ENCODE peak calls at places on chromosomes 13 and 19, in six cellular contexts. One of them, this sample, is unnamed.

GRCh38 chr19:3162418-3163229 is 15.9 kb upstream of the S1PR4 start:
- DNase-seq in fibroblast of lung: no peak
- DNase-seq in H9: no peak
- DNase-seq in K562: peak; percentile 47
- DNase-seq in IMR-90: no peak
- DNase-seq in PC-3: peak; percentile 14
- DNase-seq in this sample: no peak

GRCh38 chr13:88042489-88042888 is 371.3 kb downstream of the SLITRK5 start:
- DNase-seq in fibroblast of lung: peak; percentile 66
- DNase-seq in H9: no peak
- DNase-seq in K562: no peak
- DNase-seq in IMR-90: no peak
- DNase-seq in PC-3: peak; percentile 6
- DNase-seq in this sample: no peak

GRCh38 chr13:105925496-105925895 is 610.0 kb downstream of the EFNB2 start:
- DNase-seq in fibroblast of lung: peak; percentile 82
- DNase-seq in H9: no peak
- DNase-seq in K562: no peak
- DNase-seq in IMR-90: peak; percentile 83
- DNase-seq in PC-3: peak; percentile 30
- DNase-seq in this sample: no peak

GRCh38 chr19:45763691-45764294 is 5.3 kb downstream of the SIX5 start:
- DNase-seq in fibroblast of lung: no peak
- DNase-seq in H9: no peak
- DNase-seq in K562: no peak
- DNase-seq in IMR-90: no peak
- DNase-seq in PC-3: no peak
- DNase-seq in this sample: no peak

GRCh38 chr19:38284422-38284821 is 19.6 kb upstream of the C19orf33 start:
- DNase-seq in fibroblast of lung: no peak
- DNase-seq in H9: no peak
- DNase-seq in K562: no peak
- DNase-seq in IMR-90: no peak
- DNase-seq in PC-3: no peak
- DNase-seq in this sample: no peak

GRCh38 chr19:34588249-34588648 is 88.7 kb downstream of the SCGB2B2 start:
- DNase-seq in fibroblast of lung: no peak
- DNase-seq in H9: no peak
- DNase-seq in K562: no peak
- DNase-seq in IMR-90: no peak
- DNase-seq in PC-3: peak; percentile 38
- DNase-seq in this sample: no peak

GRCh38 chr13:30739646-30740642 is 4.6 kb downstream of the ALOX5AP start:
- DNase-seq in fibroblast of lung: peak; percentile 99
- DNase-seq in H9: no peak
- DNase-seq in K562: peak; percentile 8
- DNase-seq in IMR-90: peak; percentile 95
- DNase-seq in PC-3: peak; percentile 94
- DNase-seq in this sample: peak; percentile 35

GRCh38 chr19:56840452-56841193 is at the start of the genes PEG3 and ZIM2:
- DNase-seq in fibroblast of lung: no peak
- DNase-seq in H9: no peak
- DNase-seq in K562: no peak
- DNase-seq in IMR-90: no peak
- DNase-seq in PC-3: no peak
- DNase-seq in this sample: no peak

GRCh38 chr13:112693831-112694497 is 4.1 kb downstream of the ATP11A start:
- DNase-seq in fibroblast of lung: peak; percentile 88
- DNase-seq in H9: peak; percentile 31
- DNase-seq in K562: no peak
- DNase-seq in IMR-90: peak; percentile 90
- DNase-seq in PC-3: peak; percentile 22
- DNase-seq in this sample: peak; percentile 35

GRCh38 chr19:30074741-30075460 is 132.9 kb downstream of the URI1 start:
- DNase-seq in fibroblast of lung: peak; percentile 5
- DNase-seq in H9: no peak
- DNase-seq in K562: no peak
- DNase-seq in IMR-90: no peak
- DNase-seq in PC-3: no peak
- DNase-seq in this sample: no peak

GRCh38 chr13:38883783-38884182 is 106.8 kb downstream of the STOML3 start:
- DNase-seq in fibroblast of lung: peak; percentile 90
- DNase-seq in H9: no peak
- DNase-seq in K562: no peak
- DNase-seq in IMR-90: no peak
- DNase-seq in PC-3: no peak
- DNase-seq in this sample: peak; percentile 18

GRCh38 chr13:110680852-110681251 is 25.1 kb downstream of the CARS2 start:
- DNase-seq in fibroblast of lung: no peak
- DNase-seq in H9: peak; percentile 62
- DNase-seq in K562: peak; percentile 30
- DNase-seq in IMR-90: no peak
- DNase-seq in PC-3: peak; percentile 26
- DNase-seq in this sample: peak; percentile 46

GRCh38 chr13:108270442-108270841 is 924 bp downstream of the TNFSF13B start:
- DNase-seq in fibroblast of lung: no peak
- DNase-seq in H9: no peak
- DNase-seq in K562: no peak
- DNase-seq in IMR-90: no peak
- DNase-seq in PC-3: no peak
- DNase-seq in this sample: no peak

GRCh38 chr13:38042771-38043170 is 173.2 kb upstream of the TRPC4 start:
- DNase-seq in fibroblast of lung: peak; percentile 55
- DNase-seq in H9: no peak
- DNase-seq in K562: no peak
- DNase-seq in IMR-90: peak; percentile 26
- DNase-seq in PC-3: no peak
- DNase-seq in this sample: no peak

GRCh38 chr19:19668230-19669012 is at the start of gene ZNF101:
- DNase-seq in fibroblast of lung: peak; percentile 84
- DNase-seq in H9: peak; percentile 98
- DNase-seq in K562: peak; percentile 96
- DNase-seq in IMR-90: peak; percentile 85
- DNase-seq in PC-3: peak; percentile 95
- DNase-seq in this sample: peak; percentile 98

GRCh38 chr19:19674315-19674714 is 5.7 kb downstream of the ZNF101 start:
- DNase-seq in fibroblast of lung: no peak
- DNase-seq in H9: no peak
- DNase-seq in K562: no peak
- DNase-seq in IMR-90: no peak
- DNase-seq in PC-3: no peak
- DNase-seq in this sample: no peak

GRCh38 chr19:19672816-19673215 is 4.2 kb downstream of the ZNF101 start:
- DNase-seq in fibroblast of lung: no peak
- DNase-seq in H9: no peak
- DNase-seq in K562: no peak
- DNase-seq in IMR-90: no peak
- DNase-seq in PC-3: no peak
- DNase-seq in this sample: no peak

DNA sequence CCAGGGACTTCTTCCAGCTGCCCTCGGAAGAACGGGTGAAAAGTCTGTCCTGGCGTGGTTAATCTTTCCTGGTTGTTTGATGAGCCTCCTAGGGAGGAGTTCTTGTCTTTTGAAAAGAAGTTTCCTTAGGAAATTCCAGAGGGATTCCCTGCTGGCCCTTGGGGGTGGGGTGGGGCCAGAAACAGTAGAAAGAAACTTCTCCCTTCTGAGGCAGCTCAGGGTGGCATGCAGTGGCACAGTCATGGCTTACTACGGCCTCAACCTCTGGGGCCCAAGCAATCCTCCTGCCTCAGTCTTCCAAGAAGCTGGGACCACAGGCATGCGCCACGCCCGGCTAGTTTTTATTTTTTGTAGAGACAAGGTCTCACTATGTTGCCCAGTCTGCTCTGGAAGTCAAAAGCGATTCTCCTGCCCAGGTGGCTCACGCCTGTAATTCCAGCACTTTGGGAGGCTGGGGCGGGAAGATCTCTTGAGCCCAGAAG is 1.5 kb downstream of the ZNF101 start:
- DNase-seq in fibroblast of lung: no peak
- DNase-seq in H9: peak; percentile 61
- DNase-seq in K562: no peak
- DNase-seq in IMR-90: no peak
- DNase-seq in PC-3: no peak
- DNase-seq in this sample: peak; percentile 66
- H2AFZ ChIP-seq in fibroblast of lung: no peak overlapping the region
- H2AFZ ChIP-seq in H9: no peak overlapping the region
- H2AFZ ChIP-seq in K562: no peak overlapping the region
- H2AFZ ChIP-seq in IMR-90: no peak overlapping the region
- H2AFZ ChIP-seq in PC-3: peak overlapping the region; percentile 96
- H2AFZ ChIP-seq in this sample: no peak overlapping the region

GRCh38 chr19:13843104-13843921 is 33.6 kb upstream of the NANOS3 start:
- DNase-seq in fibroblast of lung: peak; percentile 64
- DNase-seq in H9: peak; percentile 74
- DNase-seq in K562: no peak
- DNase-seq in IMR-90: peak; percentile 47
- DNase-seq in PC-3: peak; percentile 92
- DNase-seq in this sample: peak; percentile 52
- H2AFZ ChIP-seq in fibroblast of lung: peak overlapping the region; percentile 39
- H2AFZ ChIP-seq in H9: peak overlapping the region; percentile 56
- H2AFZ ChIP-seq in K562: peak overlapping the region; percentile 94
- H2AFZ ChIP-seq in IMR-90: peak overlapping the region; percentile 91
- H2AFZ ChIP-seq in PC-3: peak overlapping the region; percentile 37
- H2AFZ ChIP-seq in this sample: no peak overlapping the region

DNA sequence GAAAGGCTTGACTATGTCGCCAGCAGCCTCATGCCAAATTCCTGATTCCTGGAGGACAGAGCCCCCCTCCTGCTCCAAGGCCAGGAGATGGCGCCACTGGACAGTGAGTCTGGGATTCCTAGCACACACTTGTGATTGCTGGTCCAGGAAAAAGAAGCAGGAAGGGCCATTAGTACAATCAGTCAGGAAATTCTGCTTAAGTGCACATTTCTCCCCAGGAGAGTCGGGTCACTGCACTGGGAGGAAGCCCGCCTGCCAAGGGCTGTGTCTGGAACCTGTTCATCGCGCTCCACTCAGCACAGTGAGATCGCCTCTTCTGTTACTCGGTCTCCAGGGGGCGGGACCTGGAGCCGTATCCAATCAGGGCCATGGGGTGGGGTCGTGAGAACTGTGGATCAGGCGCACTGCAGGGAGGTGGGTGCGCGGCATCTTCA is 65.1 kb downstream of the ZNF823 start:
- DNase-seq in fibroblast of lung: peak; percentile 47
- DNase-seq in H9: peak; percentile 87
- DNase-seq in K562: peak; percentile 49
- DNase-seq in IMR-90: peak; percentile 55
- DNase-seq in PC-3: peak; percentile 52
- DNase-seq in this sample: peak; percentile 91
- H2AFZ ChIP-seq in fibroblast of lung: peak overlapping the region; percentile 57
- H2AFZ ChIP-seq in H9: no peak overlapping the region
- H2AFZ ChIP-seq in K562: no peak overlapping the region
- H2AFZ ChIP-seq in IMR-90: peak overlapping the region; percentile 93
- H2AFZ ChIP-seq in PC-3: no peak overlapping the region
- H2AFZ ChIP-seq in this sample: peak overlapping the region; percentile 81

DNA sequence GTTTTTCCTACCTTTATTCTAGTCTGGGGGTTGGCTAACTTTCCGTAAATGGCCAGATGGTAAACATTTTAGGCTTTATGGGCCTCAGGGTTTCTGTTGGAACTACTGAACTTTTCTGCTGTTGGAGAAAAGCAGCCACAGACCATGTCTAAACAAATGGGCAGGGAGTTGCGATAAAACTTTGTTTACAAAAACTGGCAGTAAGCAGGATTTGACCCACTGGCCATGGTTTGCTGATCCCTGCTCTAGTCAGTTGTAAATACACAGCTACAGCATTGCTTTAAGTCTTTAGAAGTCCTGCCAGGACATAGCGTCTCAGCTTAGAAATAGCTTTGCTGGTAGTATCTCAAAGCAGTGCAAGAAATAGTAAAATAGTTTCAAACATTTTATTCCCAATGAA is 88.5 kb downstream of the NALCN start:
- DNase-seq in fibroblast of lung: no peak
- DNase-seq in H9: no peak
- DNase-seq in K562: no peak
- DNase-seq in IMR-90: peak; percentile 2
- DNase-seq in PC-3: no peak
- DNase-seq in this sample: no peak
- H2AFZ ChIP-seq in fibroblast of lung: peak overlapping the region; percentile 41
- H2AFZ ChIP-seq in H9: no peak overlapping the region
- H2AFZ ChIP-seq in K562: no peak overlapping the region
- H2AFZ ChIP-seq in IMR-90: no peak overlapping the region
- H2AFZ ChIP-seq in PC-3: no peak overlapping the region
- H2AFZ ChIP-seq in this sample: peak overlapping the region; percentile 44

GRCh38 chr13:104779311-104779710 is 1713.1 kb upstream of the SLC10A2 start:
- DNase-seq in fibroblast of lung: peak; percentile 58
- DNase-seq in H9: peak; percentile 50
- DNase-seq in K562: no peak
- DNase-seq in IMR-90: peak; percentile 64
- DNase-seq in PC-3: peak; percentile 36
- DNase-seq in this sample: peak; percentile 21

GRCh38 chr13:104782741-104783140 is 1716.5 kb upstream of the SLC10A2 start:
- DNase-seq in fibroblast of lung: no peak
- DNase-seq in H9: no peak
- DNase-seq in K562: no peak
- DNase-seq in IMR-90: no peak
- DNase-seq in PC-3: no peak
- DNase-seq in this sample: no peak
- H2AFZ ChIP-seq in fibroblast of lung: no peak overlapping the region
- H2AFZ ChIP-seq in H9: no peak overlapping the region
- H2AFZ ChIP-seq in K562: no peak overlapping the region
- H2AFZ ChIP-seq in IMR-90: no peak overlapping the region
- H2AFZ ChIP-seq in PC-3: no peak overlapping the region
- H2AFZ ChIP-seq in this sample: no peak overlapping the region

GRCh38 chr19:19628499-19629134 is 597 bp upstream of the LPAR2 start:
- DNase-seq in fibroblast of lung: peak; percentile 81
- DNase-seq in H9: peak; percentile 95
- DNase-seq in K562: no peak
- DNase-seq in IMR-90: peak; percentile 48
- DNase-seq in PC-3: peak; percentile 84
- DNase-seq in this sample: peak; percentile 95
- H2AFZ ChIP-seq in fibroblast of lung: no peak overlapping the region
- H2AFZ ChIP-seq in H9: no peak overlapping the region
- H2AFZ ChIP-seq in K562: no peak overlapping the region
- H2AFZ ChIP-seq in IMR-90: peak overlapping the region; percentile 83
- H2AFZ ChIP-seq in PC-3: peak overlapping the region; percentile 70
- H2AFZ ChIP-seq in this sample: no peak overlapping the region

GRCh38 chr19:7860902-7861618 is 13.1 kb downstream of the PRR36 start:
- DNase-seq in fibroblast of lung: no peak
- DNase-seq in H9: peak; percentile 38
- DNase-seq in K562: no peak
- DNase-seq in IMR-90: no peak
- DNase-seq in PC-3: no peak
- DNase-seq in this sample: no peak

GRCh38 chr19:7862413-7862951 is 11.7 kb downstream of the PRR36 start:
- DNase-seq in fibroblast of lung: peak; percentile 42
- DNase-seq in H9: peak; percentile 98
- DNase-seq in K562: peak; percentile 93
- DNase-seq in IMR-90: peak; percentile 34
- DNase-seq in PC-3: no peak
- DNase-seq in this sample: peak; percentile 96

GRCh38 chr19:7860166-7860901 is 13.9 kb downstream of the PRR36 start:
- DNase-seq in fibroblast of lung: no peak
- DNase-seq in H9: peak; percentile 28
- DNase-seq in K562: no peak
- DNase-seq in IMR-90: no peak
- DNase-seq in PC-3: no peak
- DNase-seq in this sample: no peak

GRCh38 chr19:7863157-7863970 is 10.8 kb downstream of the PRR36 start:
- DNase-seq in fibroblast of lung: no peak
- DNase-seq in H9: peak; percentile 77
- DNase-seq in K562: peak; percentile 46
- DNase-seq in IMR-90: no peak
- DNase-seq in PC-3: no peak
- DNase-seq in this sample: peak; percentile 73

GRCh38 chr19:7861619-7862412 is 12.4 kb downstream of the PRR36 start:
- DNase-seq in fibroblast of lung: no peak
- DNase-seq in H9: peak; percentile 85
- DNase-seq in K562: no peak
- DNase-seq in IMR-90: no peak
- DNase-seq in PC-3: no peak
- DNase-seq in this sample: peak; percentile 64
- H2AFZ ChIP-seq in fibroblast of lung: no peak overlapping the region
- H2AFZ ChIP-seq in H9: no peak overlapping the region
- H2AFZ ChIP-seq in K562: peak overlapping the region; percentile 83
- H2AFZ ChIP-seq in IMR-90: peak overlapping the region; percentile 80
- H2AFZ ChIP-seq in PC-3: no peak overlapping the region
- H2AFZ ChIP-seq in this sample: peak overlapping the region; percentile 60

This sample was measured in neural progenitor cell.